ENCODE peak calls at places on chromosomes 6 and 20, in ten cellular contexts. U, C, L, E, J, B, N, Q, V and X are unnamed samples. For H3K4me1 and H3K27me3, the result is how much of the 10 kb centered on the place peaks cover.

GRCh38 chr6:119296036-119297035 is 53.2 kb downstream of the MAN1A1 start:
- DNase-seq in U (no peak), C (no peak), L (no peak), E (no peak), J (no peak), B (no peak), N (no peak), Q (no peak), V (no peak), X (no peak)

GRCh38 chr6:4008324-4009047 is 70.5 kb downstream of the FAM217A start:
- DNase-seq in U (no peak), C (no peak), L (no peak), E (peak), J (peak), B (no peak), N (no peak), Q (peak), V (peak), X (peak)

GRCh38 chr20:37516697-37517370 is 4.2 kb upstream of the NNAT start:
- DNase-seq in U (no peak), C (no peak), L (no peak), E (no peak), J (peak), B (no peak), N (no peak), Q (no peak), V (no peak), X (no peak)

GRCh38 chr6:169167581-169168301 is 85.9 kb downstream of the THBS2 start:
- DNase-seq in U (no peak), C (peak), L (peak), E (no peak), J (peak), B (no peak), N (no peak), Q (no peak), V (no peak), X (no peak)

GRCh38 chr6:12483712-12484111 is 193.6 kb downstream of the EDN1 start:
- DNase-seq in U (no peak), C (no peak), L (no peak), E (no peak), J (no peak), B (no peak), N (no peak), Q (no peak), V (no peak), X (no peak)

GRCh38 chr20:63889241-63890200 is 5.4 kb upstream of the DNAJC5 start:
- DNase-seq in U (no peak), C (no peak), L (no peak), E (no peak), J (peak), B (no peak), N (no peak), Q (no peak), V (no peak), X (no peak)

GRCh38 chr20:12056836-12057235 is 139.1 kb downstream of the BTBD3 start:
- DNase-seq in U (no peak), C (no peak), L (no peak), E (no peak), J (no peak), B (no peak), N (no peak), Q (no peak), V (no peak), X (no peak)

GRCh38 chr6:31403283-31403989 is at the start of gene MICA:
- DNase-seq in U (peak), C (peak), L (peak), E (peak), J (peak), B (peak), N (peak), Q (peak), V (peak), X (peak)

GRCh38 chr20:48621256-48622078 is 206.3 kb downstream of the PREX1 start:
- DNase-seq in U (no peak), C (no peak), L (no peak), E (no peak), J (peak), B (no peak), N (peak), Q (no peak), V (no peak), X (peak)

GRCh38 chr20:62288535-62289105 is 14.2 kb upstream of the ADRM1 start:
- DNase-seq in U (no peak), C (peak), L (no peak), E (no peak), J (peak), B (no peak), N (no peak), Q (no peak), V (no peak), X (no peak)

GRCh38 chr6:82248233-82248735 is 740 bp upstream of the IBTK start:
- DNase-seq in U (peak), C (peak), L (no peak), E (peak), J (peak), B (no peak), N (no peak), Q (no peak), V (no peak), X (no peak)

GRCh38 chr20:44583179-44583578 is 800 bp downstream of the PKIG start:
- DNase-seq in U (no peak), C (no peak), L (no peak), E (no peak), J (no peak), B (no peak), N (no peak), Q (no peak), V (no peak), X (no peak)

GRCh38 chr6:31775633-31776263 is 1.4 kb downstream of the VWA7 start:
- DNase-seq in U (no peak), C (no peak), L (no peak), E (no peak), J (peak), B (no peak), N (peak), Q (no peak), V (no peak), X (no peak)

GRCh38 chr20:34269996-34270627 is 28.9 kb downstream of the ASIP start:
- DNase-seq in U (no peak), C (no peak), L (no peak), E (no peak), J (no peak), B (no peak), N (no peak), Q (no peak), V (no peak), X (no peak)

GRCh38 chr6:53447869-53448268 is 97.0 kb downstream of the GCLC start:
- DNase-seq in U (no peak), C (no peak), L (no peak), E (no peak), J (no peak), B (no peak), N (no peak), Q (no peak), V (no peak), X (no peak)

GRCh38 chr6:111423055-111423633 is 59.9 kb downstream of the REV3L start:
- DNase-seq in U (no peak), C (no peak), L (no peak), E (no peak), J (no peak), B (no peak), N (no peak), Q (no peak), V (no peak), X (no peak)

GRCh38 chr20:24048014-24048611 is 59.5 kb upstream of the GGTLC1 start:
- DNase-seq in U (no peak), C (no peak), L (no peak), E (no peak), J (no peak), B (no peak), N (no peak), Q (no peak), V (no peak), X (no peak)

GRCh38 chr20:19802492-19803158 is 44.6 kb downstream of the RIN2 start:
- DNase-seq in U (no peak), C (no peak), L (no peak), E (peak), J (no peak), B (no peak), N (no peak), Q (no peak), V (no peak), X (no peak)

GRCh38 chr20:63125893-63126601 is 89.9 kb downstream of the YTHDF1 start:
- DNase-seq in U (no peak), C (no peak), L (no peak), E (no peak), J (peak), B (no peak), N (no peak), Q (no peak), V (no peak), X (no peak)

GRCh38 chr6:71190809-71191208 is 97.8 kb upstream of the OGFRL1 start:
- DNase-seq in U (no peak), C (no peak), L (no peak), E (peak), J (no peak), B (no peak), N (no peak), Q (peak), V (no peak), X (peak)

GRCh38 chr20:20235681-20236080 is 132.2 kb upstream of the INSM1 start:
- DNase-seq in U (no peak), C (no peak), L (no peak), E (no peak), J (no peak), B (no peak), N (no peak), Q (no peak), V (no peak), X (no peak)

GRCh38 chr20:3751664-3752385 is 15.7 kb downstream of the ADISSP start:
- DNase-seq in U (no peak), C (peak), L (no peak), E (no peak), J (peak), B (no peak), N (no peak), Q (peak), V (peak), X (peak)

GRCh38 chr20:3748073-3748472 is 15.6 kb downstream of the HSPA12B start:
- DNase-seq in U (no peak), C (peak), L (no peak), E (no peak), J (peak), B (no peak), N (peak), Q (no peak), V (no peak), X (no peak)

GRCh38 chr20:3749087-3749688 is 16.7 kb downstream of the HSPA12B start:
- DNase-seq in U (no peak), C (peak), L (no peak), E (no peak), J (peak), B (no peak), N (peak), Q (no peak), V (no peak), X (no peak)

GRCh38 chr20:3751284-3751663 is 16.3 kb downstream of the ADISSP start:
- DNase-seq in U (no peak), C (no peak), L (no peak), E (no peak), J (no peak), B (no peak), N (no peak), Q (no peak), V (no peak), X (no peak)

DNA sequence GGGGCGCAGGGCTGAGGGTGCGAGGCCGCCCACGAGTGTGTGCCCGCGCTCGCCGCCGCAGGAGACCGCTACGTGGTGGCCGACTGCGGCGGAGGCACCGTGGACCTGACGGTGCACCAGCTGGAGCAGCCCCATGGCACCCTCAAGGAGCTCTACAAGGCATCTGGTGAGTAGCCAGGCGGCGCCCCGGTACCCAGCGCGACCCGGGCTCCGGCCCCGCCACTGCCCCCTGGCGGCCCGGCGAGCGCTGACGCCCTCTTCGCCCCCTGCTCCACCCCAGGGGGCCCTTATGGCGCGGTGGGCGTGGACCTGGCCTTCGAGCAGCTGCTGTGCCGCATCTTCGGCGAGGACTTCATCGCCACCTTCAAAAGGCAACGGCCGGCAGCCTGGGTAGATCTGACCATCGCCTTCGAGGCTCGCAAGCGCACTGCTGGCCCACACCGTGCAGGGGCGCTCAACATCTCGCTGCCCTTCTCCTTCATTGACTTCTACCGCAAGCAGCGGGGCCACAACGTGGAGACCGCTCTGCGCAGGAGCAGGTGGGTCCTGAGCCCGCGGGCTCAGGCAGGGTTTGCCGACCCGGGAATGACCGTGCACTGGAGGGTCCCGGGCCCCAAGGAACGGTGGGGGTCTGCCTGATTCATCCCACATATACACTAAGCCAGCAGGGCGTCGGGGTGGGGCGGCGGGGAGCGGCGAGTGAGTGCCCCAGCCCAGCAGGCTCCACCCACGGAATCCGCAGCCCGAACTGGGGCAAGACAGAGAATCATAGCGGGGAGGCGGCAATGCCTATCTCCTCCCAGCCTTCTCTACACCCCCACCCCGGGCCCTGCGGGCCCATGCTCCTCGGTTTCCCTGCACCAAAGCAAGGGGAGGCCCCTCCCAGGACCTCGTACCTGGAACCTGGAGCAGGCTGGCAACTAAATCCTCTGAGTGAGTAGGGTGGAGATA is 17.5 kb downstream of the HSPA12B start:
- DNase-seq in U (no peak), C (peak), L (no peak), E (peak), J (peak), B (no peak), N (peak), Q (no peak), V (peak), X (peak)
- H3K4me1 ChIP-seq in U (under half), C (under half), L (under half), E (under half), J (under half), B (under half), N (under half), Q (under half), V (under half), X (under half)

GRCh38 chr6:115712562-115712961 is 348.1 kb downstream of the FRK start:
- DNase-seq in U (no peak), C (no peak), L (no peak), E (no peak), J (no peak), B (no peak), N (no peak), Q (no peak), V (no peak), X (no peak)
- H3K4me3 ChIP-seq in U (no peak), C (no peak), L (no peak), E (no peak), J (no peak), B (no peak), N (no peak), Q (no peak), V (no peak), X (no peak)

GRCh38 chr6:46016063-46016608 is 476 bp upstream of the CLIC5 start:
- DNase-seq in U (no peak), C (peak), L (no peak), E (no peak), J (peak), B (no peak), N (no peak), Q (no peak), V (no peak), X (no peak)
- H3K27me3 ChIP-seq in U (under half), C (under half), L (under half), E (under half), J (half or more), B (half or more), N (under half), Q (under half), V (under half), X (under half)

DNA sequence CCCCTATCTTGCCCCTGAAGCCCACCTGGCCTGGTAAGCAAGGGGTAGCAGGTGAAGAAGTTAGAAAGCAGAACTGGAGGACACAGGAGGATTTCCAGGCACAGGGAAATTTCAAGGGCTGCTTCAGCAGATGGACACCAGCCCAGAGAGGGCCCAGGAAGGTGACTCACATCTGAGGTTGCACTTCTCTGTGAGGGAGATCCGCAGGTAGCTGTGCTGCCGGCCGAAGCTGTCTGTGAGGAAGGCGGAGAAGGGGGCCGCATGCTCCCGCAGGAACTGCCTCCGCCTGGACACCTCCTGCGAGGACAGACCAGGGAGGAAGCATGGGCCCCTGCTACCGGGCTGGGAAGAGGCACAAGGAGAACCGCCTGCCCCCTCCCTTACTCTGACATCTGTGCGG is 7.1 kb downstream of the MOCS1 start:
- DNase-seq in U (no peak), C (no peak), L (no peak), E (no peak), J (peak), B (no peak), N (no peak), Q (no peak), V (no peak), X (no peak)
- H3K4me1 ChIP-seq in U (under half), C (under half), L (under half), E (under half), J (under half), B (under half), N (under half), Q (under half), V (under half), X (under half)

DNA sequence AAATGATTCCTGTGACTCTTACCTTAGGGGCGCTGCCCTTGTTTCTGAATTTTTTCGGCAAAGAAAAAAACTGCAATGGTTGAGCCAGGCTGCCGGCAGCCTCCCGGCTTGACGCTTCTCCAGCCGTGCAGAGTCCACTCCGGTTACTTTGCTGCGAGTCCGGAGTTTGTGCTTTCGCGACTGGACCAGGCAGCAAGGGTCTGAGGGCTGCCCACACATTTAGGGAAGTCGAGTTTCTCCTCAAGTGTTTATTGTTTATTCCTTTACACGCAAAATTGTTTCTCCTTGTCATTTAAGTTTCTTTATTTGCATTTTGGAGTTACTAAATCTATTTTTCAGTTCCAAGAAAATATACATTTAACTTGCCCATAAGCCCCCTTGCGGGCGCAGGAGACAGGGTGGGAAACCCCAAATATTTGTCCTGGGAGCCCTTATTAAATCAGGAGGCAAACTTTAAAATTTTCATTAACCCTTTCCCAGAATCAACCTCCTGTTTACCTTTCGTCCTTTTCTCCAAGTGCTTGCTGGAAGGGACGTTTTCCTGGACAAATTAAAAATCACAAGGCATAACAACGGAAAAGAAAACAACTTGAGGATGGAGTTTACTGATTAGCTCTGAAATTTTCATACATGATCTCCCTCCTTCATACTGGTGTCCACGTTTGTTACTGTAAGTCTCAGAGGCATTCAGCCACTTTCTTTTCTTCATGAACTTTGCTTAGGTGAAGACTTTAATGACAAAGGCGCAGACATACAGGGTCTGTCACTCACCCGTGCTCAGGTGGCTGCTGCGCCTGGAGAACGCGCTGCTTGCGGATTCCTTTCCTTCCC is 1.7 kb upstream of the PDE10A start:
- DNase-seq in U (no peak), C (no peak), L (no peak), E (no peak), J (peak), B (no peak), N (peak), Q (no peak), V (no peak), X (no peak)
- H3K4me3 ChIP-seq in U (no peak), C (peak), L (no peak), E (no peak), J (peak), B (no peak), N (no peak), Q (no peak), V (no peak), X (no peak)